ENCODE peak calls at places on chromosomes 7 and 10, in nine cellular contexts. V, Y, O, N, R, W, E, U and S are unnamed samples.

GRCh38 chr7:131105294-131105802 is 222.3 kb upstream of the MKLN1 start:
- DNase-seq in V (no peak), Y (no peak), O (peak), N (no peak), R (no peak), W (no peak), E (no peak), U (no peak), S (no peak)

GRCh38 chr7:101390901-101391301 is 28.2 kb downstream of the COL26A1 start:
- DNase-seq in V (no peak), Y (peak), O (peak), N (no peak), R (no peak), W (peak), E (no peak), U (no peak), S (peak)

GRCh38 chr7:127828843-127829502 is 177.0 kb downstream of the SND1 start:
- DNase-seq in V (no peak), Y (no peak), O (no peak), N (no peak), R (no peak), W (no peak), E (no peak), U (no peak), S (no peak)

GRCh38 chr10:45008524-45009161 is 7.9 kb downstream of the ZNF22 start:
- DNase-seq in V (peak), Y (peak), O (peak), N (peak), R (peak), W (peak), E (peak), U (peak), S (peak)

GRCh38 chr7:87369216-87369615 is 23.8 kb downstream of the CROT start:
- DNase-seq in V (no peak), Y (no peak), O (no peak), N (no peak), R (no peak), W (no peak), E (no peak), U (no peak), S (no peak)

GRCh38 chr10:79073784-79074432 is 5.1 kb downstream of the ZMIZ1 start:
- DNase-seq in V (peak), Y (no peak), O (peak), N (no peak), R (no peak), W (no peak), E (no peak), U (no peak), S (no peak)

GRCh38 chr10:51667992-51668689 is 31.3 kb downstream of the CSTF2T start:
- DNase-seq in V (peak), Y (no peak), O (peak), N (no peak), R (no peak), W (no peak), E (no peak), U (no peak), S (no peak)

GRCh38 chr10:132408367-132408781 is 11.4 kb downstream of the PWWP2B start:
- DNase-seq in V (no peak), Y (no peak), O (no peak), N (no peak), R (no peak), W (no peak), E (no peak), U (no peak), S (no peak)